ENCODE peak calls at places on chromosomes 7 and 10, in four cellular contexts. Z, R, G and H are unnamed samples.

GRCh38 chr10:44703241-44704155 is 207.6 kb upstream of the TMEM72 start:
- DNase-seq in R (peak), G (no peak), Z (no peak), H (no peak)

GRCh38 chr10:71575934-71576801 is 143.4 kb downstream of the C10orf105 start:
- DNase-seq in Z (no peak), R (no peak), G (no peak), H (no peak)

GRCh38 chr10:36621346-36621745 is 504.1 kb upstream of the ANKRD30A start:
- DNase-seq in G (no peak), R (no peak), Z (no peak), H (no peak)

GRCh38 chr10:47402681-47403301 is 18.7 kb upstream of the ZNF488 start:
- DNase-seq in G (peak), R (peak), Z (no peak), H (no peak)

GRCh38 chr7:138979988-138980574 is 1.1 kb downstream of the KIAA1549 start:
- DNase-seq in R (peak), Z (no peak), G (no peak), H (no peak)

GRCh38 chr10:31157125-31157983 is 125.7 kb upstream of the ZNF438 start:
- DNase-seq in G (no peak), R (peak), Z (no peak), H (no peak)

GRCh38 chr7:86006909-86007308 is 636.8 kb upstream of the GRM3 start:
- DNase-seq in Z (no peak), G (no peak), R (no peak), H (no peak)

GRCh38 chr7:40824461-40824860 is 689.7 kb downstream of the SUGCT start:
- DNase-seq in R (no peak), Z (no peak), G (no peak), H (no peak)

GRCh38 chr10:86311176-86311575 is 55.4 kb downstream of the GRID1 start:
- DNase-seq in Z (no peak), G (no peak), R (no peak), H (no peak)

GRCh38 chr10:71372882-71373495 is 23.7 kb upstream of the CDH23 start:
- DNase-seq in Z (no peak), G (no peak), R (no peak), H (peak)

GRCh38 chr10:114631678-114632417 is 26.2 kb downstream of the ABLIM1 start:
- DNase-seq in Z (peak), G (peak), R (peak), H (peak)

GRCh38 chr10:35219292-35219691 is 92.6 kb downstream of the CREM start:
- DNase-seq in Z (peak), R (no peak), G (no peak), H (no peak)

GRCh38 chr7:19663816-19664531 is 44.9 kb downstream of the POLR1F start:
- DNase-seq in G (no peak), Z (no peak), R (no peak), H (peak)

GRCh38 chr10:91210014-91210413 is 10.4 kb upstream of the PCGF5 start:
- DNase-seq in G (no peak), Z (no peak), R (no peak), H (no peak)

GRCh38 chr7:139725077-139725476 is 52.7 kb downstream of the HIPK2 start:
- DNase-seq in Z (no peak), R (peak), G (no peak), H (peak)

GRCh38 chr10:113560071-113560470 is 7.2 kb downstream of the HABP2 start:
- DNase-seq in G (no peak), Z (no peak), R (no peak), H (no peak)

GRCh38 chr7:91565499-91566331 is 301.5 kb downstream of the FZD1 start:
- DNase-seq in R (no peak), Z (no peak), G (no peak), H (no peak)

GRCh38 chr7:23347682-23348180 is 48.6 kb downstream of the MALSU1 start:
- DNase-seq in G (no peak), Z (peak), R (peak), H (no peak)

GRCh38 chr7:28953628-28954027 is 4.5 kb downstream of the TRIL start:
- DNase-seq in R (peak), Z (no peak), G (no peak), H (no peak)

GRCh38 chr7:17140421-17140820 is 158.0 kb upstream of the AHR start:
- DNase-seq in G (no peak), Z (no peak), R (no peak), H (no peak)

GRCh38 chr7:95933618-95934017 is 161.3 kb downstream of the DYNC1I1 start:
- DNase-seq in R (no peak), Z (no peak), G (no peak), H (no peak)

GRCh38 chr7:2567663-2568238 is 9.0 kb downstream of the IQCE start:
- DNase-seq in G (peak), Z (no peak), R (peak), H (no peak)

GRCh38 chr10:26439436-26440090 is 1.4 kb downstream of the APBB1IP start:
- DNase-seq in G (no peak), Z (no peak), R (no peak), H (no peak)

GRCh38 chr10:117257701-117258100 is 16.8 kb downstream of the SLC18A2 start:
- DNase-seq in R (no peak), Z (no peak), G (no peak), H (no peak)

GRCh38 chr10:55410415-55410885 is 609.4 kb upstream of the PCDH15 start:
- DNase-seq in G (peak), R (peak), Z (no peak), H (no peak)

DNA sequence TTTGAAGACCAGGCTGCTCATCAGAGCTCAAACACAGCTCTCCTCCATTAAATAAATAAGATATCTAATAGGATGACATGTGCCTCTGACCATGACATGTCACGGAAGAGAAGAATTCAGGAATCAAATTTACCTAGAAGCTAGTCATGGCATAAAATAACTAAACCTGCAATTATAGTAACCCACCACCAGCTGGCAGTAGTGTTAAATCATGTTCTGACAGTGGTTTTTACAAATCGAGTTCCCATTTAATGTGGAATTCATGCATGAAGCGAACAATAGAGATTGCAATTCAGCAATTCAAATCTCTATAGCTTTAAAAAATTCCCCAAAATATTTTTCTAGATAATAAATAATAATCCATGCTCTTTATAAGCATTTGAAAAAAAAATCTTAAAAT is 74.6 kb upstream of the IKZF1 start:
- DNase-seq in R (peak), G (no peak), Z (no peak), H (no peak)
- TF ChIP-seq CTCF in R (peak), G (peak), Z (peak), H (peak)

GRCh38 chr10:99930731-99931550 is 78.8 kb downstream of the DNMBP start:
- DNase-seq in G (peak), Z (no peak), R (no peak), H (no peak)
- TF ChIP-seq CTCF in G (no peak), Z (no peak), R (no peak), H (no peak)

DNA sequence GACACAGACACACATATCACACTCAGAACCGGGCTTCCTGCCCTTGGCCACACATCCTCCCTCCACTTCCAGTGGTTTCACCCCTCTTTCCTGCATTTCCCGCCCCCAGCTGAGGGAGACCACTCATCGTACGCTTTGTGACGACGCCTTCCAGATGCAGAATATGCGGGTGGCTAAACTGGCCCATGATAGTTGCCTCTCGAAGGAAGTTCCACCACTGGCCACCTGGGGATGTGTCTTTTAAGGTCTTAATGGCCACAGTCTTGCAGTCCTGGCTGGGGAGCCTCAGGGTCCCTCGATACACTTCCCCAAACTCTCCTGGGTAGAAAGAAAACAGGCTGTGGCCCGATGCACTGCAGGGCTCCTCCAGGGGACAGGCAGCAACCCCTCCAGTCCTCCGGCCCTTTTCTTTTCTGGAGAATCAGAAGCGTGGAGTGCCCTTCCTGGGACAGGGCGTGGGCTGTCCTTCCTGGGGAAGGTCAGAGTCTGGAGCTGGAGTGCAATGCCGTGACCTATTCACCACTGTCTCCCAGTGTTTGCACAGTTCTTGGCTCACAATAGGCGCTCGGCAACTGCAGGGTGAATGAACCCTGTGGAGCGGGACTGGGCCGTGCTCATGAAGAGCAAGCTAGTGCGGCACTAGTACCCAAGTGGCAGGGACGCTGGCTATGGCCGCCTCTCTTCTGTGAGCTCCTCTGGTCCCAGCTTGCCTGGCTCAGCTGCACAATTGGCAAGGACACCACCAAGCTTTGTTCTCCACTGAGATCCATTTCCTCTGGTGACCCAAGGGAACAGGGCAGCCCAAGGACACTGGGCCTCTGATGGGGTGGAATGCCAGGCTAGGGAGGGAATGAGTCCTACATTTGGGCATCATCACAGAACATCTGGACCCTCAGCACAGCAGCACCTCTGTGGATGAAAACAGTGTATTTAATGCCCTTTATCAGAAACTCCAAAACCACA is 13.2 kb downstream of the EPHA1 start:
- DNase-seq in Z (no peak), G (no peak), R (peak), H (no peak)
- TF ChIP-seq CTCF in Z (no peak), G (no peak), R (peak), H (no peak)

GRCh38 chr10:77504870-77505257 is 132.7 kb downstream of the KCNMA1 start:
- DNase-seq in Z (peak), R (no peak), G (no peak), H (no peak)
- TF ChIP-seq CTCF in Z (no peak), R (no peak), G (no peak), H (no peak)

DNA sequence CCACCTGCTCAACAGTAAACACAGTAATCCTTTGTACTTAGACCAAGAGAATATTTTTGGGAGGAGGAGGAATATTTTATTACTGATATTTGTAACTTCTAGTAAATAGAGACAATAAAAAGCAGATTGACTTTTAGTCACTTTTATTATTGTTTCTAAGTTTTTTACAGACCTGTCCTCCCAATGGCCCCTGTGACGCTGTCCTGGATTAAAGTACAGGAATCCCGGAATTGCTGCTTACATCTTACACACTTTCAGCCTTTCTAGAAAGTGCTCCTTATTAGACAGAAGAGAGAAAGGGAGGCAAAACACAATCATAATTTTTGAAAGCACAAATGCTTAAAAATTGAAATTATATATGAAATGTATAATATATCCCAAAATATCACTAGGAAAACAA is 86.4 kb upstream of the PRKG1 start:
- DNase-seq in G (no peak), Z (no peak), R (no peak), H (no peak)
- TF ChIP-seq CTCF in G (no peak), Z (no peak), R (no peak), H (no peak)

GRCh38 chr7:147432068-147432467 is 1158.5 kb upstream of the C7orf33 start:
- DNase-seq in G (peak), R (peak), Z (no peak), H (no peak)
- TF ChIP-seq CTCF in G (no peak), R (peak), Z (no peak), H (no peak)